ENCODE peak calls at places on chromosomes 12 and 14, in four cellular contexts. T, Y, H and M are unnamed samples.

GRCh38 chr14:81137316-81137715 is 83.4 kb downstream of the GTF2A1 start:
- DNase-seq in Y (no peak), T (no peak), H (no peak), M (peak)

GRCh38 chr12:118409834-118410233 is 33.5 kb downstream of the SUDS3 start:
- DNase-seq in Y (no peak), T (no peak), H (no peak), M (no peak)

GRCh38 chr12:94710933-94711332 is 60.6 kb upstream of the TMCC3 start:
- DNase-seq in Y (no peak), H (no peak), T (no peak), M (no peak)

GRCh38 chr14:69664190-69664742 is 52.9 kb downstream of the SUSD6 start:
- DNase-seq in T (no peak), Y (no peak), H (no peak), M (no peak)

GRCh38 chr12:31813305-31813704 is 84.5 kb upstream of the AMN1 start:
- DNase-seq in H (no peak), Y (no peak), T (no peak), M (no peak)

GRCh38 chr14:61701946-61702345 is 6.6 kb downstream of the HIF1A start:
- DNase-seq in H (no peak), T (no peak), Y (no peak), M (no peak)

GRCh38 chr12:121223283-121223946 is 13.5 kb downstream of the P2RX4 start:
- DNase-seq in T (peak), H (no peak), Y (no peak), M (no peak)

GRCh38 chr14:75307700-75308379 is 29.2 kb downstream of the FOS start:
- DNase-seq in Y (peak), H (peak), T (peak), M (no peak)

GRCh38 chr12:56151672-56152131 is 685 bp upstream of the MYL6B start:
- DNase-seq in H (no peak), Y (peak), T (peak), M (no peak)

GRCh38 chr12:120940799-120941198 is 36.6 kb upstream of the SPPL3 start:
- DNase-seq in Y (no peak), T (no peak), H (no peak), M (no peak)

GRCh38 chr12:50401383-50402155 is 884 bp downstream of the LARP4 start:
- DNase-seq in T (no peak), Y (peak), H (no peak), M (no peak)

GRCh38 chr14:95250936-95251335 is 68.8 kb downstream of the CLMN start:
- DNase-seq in T (no peak), Y (no peak), H (no peak), M (no peak)

GRCh38 chr12:80936642-80937390 is 918 bp downstream of the LIN7A start:
- DNase-seq in Y (no peak), H (peak), T (no peak), M (no peak)
- H3K4me3 ChIP-seq in Y (peak), H (peak), T (no peak), M (peak)

GRCh38 chr14:92922883-92923743 is at the start of gene CHGA:
- DNase-seq in H (peak), Y (no peak), T (no peak), M (no peak)
- H3K4me3 ChIP-seq in H (peak), Y (no peak), T (no peak), M (no peak)

GRCh38 chr12:38601970-38602369 is 285.4 kb downstream of the ALG10B start:
- DNase-seq in H (no peak), T (no peak), Y (no peak), M (no peak)
- H3K4me3 ChIP-seq in H (no peak), T (no peak), Y (no peak), M (no peak)

GRCh38 chr14:22813145-22813544 is 2.1 kb downstream of the SLC7A7 start:
- DNase-seq in Y (no peak), T (no peak), H (no peak), M (no peak)
- H3K4me3 ChIP-seq in Y (no peak), T (no peak), H (no peak), M (no peak)

GRCh38 chr14:59107819-59108218 is 80.6 kb upstream of the DAAM1 start:
- DNase-seq in H (no peak), Y (peak), T (no peak), M (peak)
- H3K4me3 ChIP-seq in H (no peak), Y (no peak), T (no peak), M (no peak)